ENCODE peak calls at places on chromosomes 12 and 14, in seven cellular contexts. S is activated T-cell treated with anti-CD3 and anti-CD28 coated beads for 48 hours, I is Right ventricle myocardium superior, W is KBM-7, Q is HL-60, M is foreskin fibroblast, C is cardiac muscle cell. O is an unnamed sample.

GRCh38 chr12:58741226-58741625 is 179.1 kb downstream of the LRIG3 start:
- DNase-seq in S (no peak), M (peak; percentile 12), I (no peak), C (no peak), Q (no peak), W (peak; percentile 3), O (no peak)

GRCh38 chr14:73208846-73209245 is 28.5 kb upstream of the PAPLN start:
- DNase-seq in C (no peak), S (no peak), Q (no peak), I (no peak), M (no peak), W (no peak), O (no peak)

GRCh38 chr14:49995162-49995561 is 102.3 kb downstream of the ARF6 start:
- DNase-seq in I (no peak), M (no peak), W (no peak), S (no peak), C (no peak), Q (no peak), O (no peak)

GRCh38 chr12:84857809-84858208 is 54.8 kb downstream of the SLC6A15 start:
- DNase-seq in W (no peak), Q (no peak), I (no peak), C (no peak), M (no peak), S (no peak), O (no peak)

GRCh38 chr12:93427779-93428564 is 13.8 kb downstream of the UBE2N start:
- DNase-seq in C (peak; percentile 57), Q (no peak), S (no peak), M (peak; percentile 55), W (no peak), I (no peak), O (no peak)

GRCh38 chr12:64390275-64390851 is at the start of gene C12orf56:
- DNase-seq in W (no peak), I (no peak), Q (no peak), S (no peak), M (peak; percentile 11), C (peak; percentile 25), O (no peak)

GRCh38 chr14:101134161-101134631 is 230.7 kb upstream of the RTL1 start:
- DNase-seq in C (no peak), S (no peak), M (no peak), W (no peak), Q (no peak), I (no peak), O (no peak)

GRCh38 chr14:61564623-61565091 is 130.7 kb upstream of the HIF1A start:
- DNase-seq in C (peak; percentile 93), I (no peak), M (peak; percentile 95), W (no peak), Q (no peak), S (no peak), O (no peak)

GRCh38 chr12:50642035-50642451 is 121.9 kb upstream of the ATF1 start:
- DNase-seq in C (peak; percentile 56), W (no peak), S (no peak), I (no peak), Q (no peak), M (peak; percentile 37), O (no peak)

GRCh38 chr12:22255097-22255496 is 79.4 kb downstream of the ST8SIA1 start:
- DNase-seq in C (no peak), S (no peak), W (no peak), M (no peak), I (no peak), Q (no peak), O (no peak)

GRCh38 chr14:80959448-80960006 is 4.1 kb downstream of the TSHR start:
- DNase-seq in S (no peak), I (no peak), Q (no peak), C (no peak), W (no peak), M (no peak), O (no peak)

GRCh38 chr12:52370906-52371608 is 3.8 kb upstream of the KRT85 start:
- DNase-seq in S (no peak), M (peak; percentile 37), W (no peak), C (peak; percentile 87), I (peak; percentile 63), Q (no peak), O (no peak)

GRCh38 chr12:96242597-96242996 is 48.4 kb downstream of the ELK3 start:
- DNase-seq in S (no peak), M (no peak), C (no peak), Q (no peak), I (no peak), W (no peak), O (no peak)

GRCh38 chr14:65637780-65638179 is 225.2 kb downstream of the FUT8 start:
- DNase-seq in M (no peak), S (peak; percentile 18), Q (no peak), I (no peak), C (peak; percentile 5), W (no peak), O (no peak)

GRCh38 chr14:64748995-64749714 is 44.9 kb downstream of the PLEKHG3 start:
- DNase-seq in C (no peak), W (no peak), I (no peak), M (no peak), Q (no peak), S (no peak), O (no peak)

GRCh38 chr12:25552681-25553080 is 402 bp downstream of the LMNTD1 start:
- DNase-seq in W (no peak), S (no peak), I (no peak), M (peak; percentile 75), Q (no peak), C (no peak), O (no peak)

GRCh38 chr12:53082637-53083036 is 3.4 kb upstream of the SPRYD3 start:
- DNase-seq in W (no peak), Q (no peak), C (no peak), M (no peak), I (no peak), S (no peak), O (no peak)

O was measured in SIG-M5.